ENCODE peak calls at places on chromosomes 7 and 10, in five cellular contexts. H is GM13977, O is AG04450, V is fibroblast of pulmonary artery, M is NB4. I is an unnamed sample.

GRCh38 chr10:91201213-91201996 is 19.1 kb upstream of the PCGF5 start:
- DNase-seq in V (no peak), H (no peak), M (peak; percentile 12), O (no peak), I (no peak)

GRCh38 chr10:86756511-86757109 is at the start of gene BMPR1A:
- DNase-seq in M (no peak), V (peak; percentile 91), O (peak; percentile 43), H (peak; percentile 47), I (peak; percentile 81)

GRCh38 chr10:102801496-102801895 is 35.7 kb downstream of the CYP17A1 start:
- DNase-seq in V (peak; percentile 69), H (no peak), O (no peak), M (no peak), I (no peak)

GRCh38 chr7:24728503-24729364 is 28.5 kb downstream of the GSDME start:
- DNase-seq in O (no peak), H (no peak), M (no peak), V (peak; percentile 59), I (no peak)

GRCh38 chr10:119516381-119517234 is 25.9 kb downstream of the RGS10 start:
- DNase-seq in O (no peak), H (peak; percentile 82), V (no peak), M (peak; percentile 95), I (peak; percentile 58)

GRCh38 chr10:26879744-26880143 is 19.0 kb upstream of the ABI1 start:
- DNase-seq in O (no peak), H (no peak), M (no peak), V (no peak), I (peak; percentile 80)

GRCh38 chr10:1094112-1095057 is 38.2 kb downstream of the WDR37 start:
- DNase-seq in H (peak; percentile 73), V (no peak), O (no peak), M (no peak), I (no peak)

GRCh38 chr7:513521-514166 is 6.0 kb downstream of the PDGFA start:
- DNase-seq in V (peak; percentile 40), M (no peak), O (no peak), H (no peak), I (peak; percentile 24)

GRCh38 chr7:21945374-21946227 is at the start of gene CDCA7L:
- DNase-seq in H (peak; percentile 89), O (no peak), V (peak; percentile 69), M (peak; percentile 92), I (peak; percentile 83)

GRCh38 chr7:153224890-153225289 is 465.3 kb downstream of the ACTR3B start:
- DNase-seq in H (no peak), O (no peak), M (no peak), V (no peak), I (no peak)

GRCh38 chr10:129104266-129105045 is 362.6 kb upstream of the MGMT start:
- DNase-seq in V (no peak), M (no peak), O (no peak), H (no peak), I (no peak)

GRCh38 chr10:125692932-125693847 is 10.2 kb upstream of the TEX36 start:
- DNase-seq in H (no peak), M (no peak), V (no peak), O (no peak), I (no peak)

GRCh38 chr10:43424431-43424830 is 12.5 kb upstream of the ZNF487 start:
- DNase-seq in H (no peak), V (no peak), O (no peak), M (peak; percentile 52), I (no peak)

GRCh38 chr10:43421519-43421918 is 12.5 kb upstream of the HNRNPF start:
- DNase-seq in H (no peak), M (no peak), V (no peak), O (no peak), I (no peak)

DNA sequence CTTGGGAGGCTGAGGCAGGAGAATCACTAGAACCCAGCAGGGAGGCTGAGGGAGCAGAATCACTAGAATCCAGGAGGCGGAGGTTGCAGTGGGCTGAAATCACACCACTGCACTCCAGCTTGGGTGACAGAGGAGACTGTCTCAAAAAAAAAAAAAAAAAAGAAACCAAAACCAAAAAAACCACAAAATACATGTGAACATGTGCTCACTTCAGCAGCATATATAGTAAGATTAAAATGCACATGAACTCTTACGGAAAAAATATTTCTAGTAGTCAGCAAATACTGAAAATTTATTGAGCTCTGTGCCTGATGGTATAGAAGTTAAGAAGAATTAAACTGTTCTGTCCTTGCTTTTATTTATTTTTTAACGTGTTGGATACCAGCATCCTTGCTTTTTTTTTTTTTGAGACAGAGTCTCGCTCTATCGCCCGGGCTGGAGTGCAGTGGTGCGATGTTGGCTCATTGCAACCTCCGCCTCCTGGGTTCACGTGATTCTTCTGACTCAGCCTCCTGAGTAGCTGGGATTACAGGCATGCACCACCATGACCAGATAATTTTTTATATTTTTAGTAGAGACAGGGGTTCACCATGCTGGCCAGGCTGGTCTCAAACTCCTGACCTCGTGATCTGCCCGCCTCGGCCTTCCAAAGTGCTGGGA is 9.6 kb upstream of the ZNF487 start:
- DNase-seq in O (no peak), M (no peak), V (no peak), H (no peak), I (no peak)
- TF ChIP-seq CTCF in O (no peak), M (no peak), V (no peak), H (no peak), I (no peak)

DNA sequence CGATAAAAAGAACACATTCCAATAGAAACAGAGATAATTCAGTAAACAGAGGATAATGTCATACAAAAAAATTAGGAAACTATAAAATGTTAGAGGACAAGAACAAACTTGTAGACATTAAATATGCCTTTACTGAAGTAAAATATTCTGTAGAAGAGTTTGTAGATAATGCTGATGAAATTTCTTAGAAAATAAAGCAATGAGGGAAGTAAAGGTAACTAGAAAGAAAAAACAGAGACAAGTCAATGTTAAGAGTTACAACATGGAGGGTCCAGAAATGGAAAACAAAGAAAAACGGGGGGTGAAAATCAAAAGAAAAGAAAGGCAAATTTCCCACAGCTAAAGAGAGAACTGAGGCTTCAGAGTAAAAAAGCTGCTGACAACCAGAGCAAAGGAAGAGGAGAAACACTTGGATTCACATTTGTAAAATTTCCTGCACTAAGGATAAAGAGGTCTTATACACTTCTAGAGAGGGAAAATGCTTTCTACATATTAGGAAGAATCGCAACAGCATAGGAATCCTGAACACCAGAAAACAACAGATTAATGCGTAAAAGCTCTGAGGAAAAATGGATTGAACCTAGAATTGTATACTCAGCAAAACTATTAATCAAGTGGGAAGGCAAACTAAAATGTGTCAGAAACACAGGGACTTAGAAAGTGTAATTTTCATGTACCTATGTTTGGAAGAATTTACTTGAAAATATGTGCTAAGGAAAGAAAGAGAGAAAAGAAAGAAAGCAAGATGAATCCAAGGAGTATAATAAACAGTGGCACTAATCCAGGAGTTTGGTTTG is 55.0 kb upstream of the AGR3 start:
- DNase-seq in V (no peak), H (no peak), O (no peak), M (no peak), I (no peak)
- TF ChIP-seq CTCF in V (no peak), H (no peak), O (no peak), M (no peak), I (no peak)

GRCh38 chr7:47474937-47475879 is 106.7 kb downstream of the TNS3 start:
- DNase-seq in M (peak; percentile 97), V (peak; percentile 95), O (peak; percentile 81), H (peak; percentile 82), I (peak; percentile 94)
- TF ChIP-seq CTCF in M (peak; percentile 6), V (no peak), O (peak; percentile 9), H (no peak), I (peak; percentile 12)

DNA sequence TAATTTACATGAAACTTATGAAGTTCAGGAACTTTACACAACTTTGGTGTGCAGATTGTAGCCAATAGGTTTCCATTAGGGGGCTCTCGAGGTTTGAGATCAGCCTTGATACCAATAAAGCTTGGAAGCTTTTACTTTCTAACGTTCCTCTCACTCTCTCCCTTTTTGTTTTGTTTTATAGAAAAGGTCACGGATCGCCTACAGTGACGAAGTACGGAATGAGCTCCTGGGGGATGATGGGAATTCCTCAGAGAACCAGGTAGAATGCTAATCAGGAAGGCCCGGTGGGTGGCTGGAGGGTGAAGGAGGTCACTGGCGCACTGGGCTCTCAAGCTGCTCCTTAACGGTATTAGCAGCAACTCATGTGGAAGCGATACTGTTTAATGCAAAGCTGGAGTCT is 79.9 kb downstream of the VTI1A start:
- DNase-seq in O (no peak), M (no peak), H (no peak), V (no peak), I (no peak)
- TF ChIP-seq CTCF in O (peak; percentile 26), M (no peak), H (no peak), V (no peak), I (no peak)

GRCh38 chr7:84454174-84454959 is 259.8 kb upstream of the SEMA3A start:
- DNase-seq in M (no peak), H (no peak), V (peak; percentile 24), O (no peak), I (no peak)
- TF ChIP-seq CTCF in M (no peak), H (no peak), V (peak; percentile 17), O (peak; percentile 15), I (no peak)

GRCh38 chr10:25063157-25063556 is 46.7 kb downstream of the THNSL1 start:
- DNase-seq in H (no peak), O (no peak), M (no peak), V (no peak), I (no peak)
- TF ChIP-seq CTCF in H (no peak), O (no peak), M (no peak), V (no peak), I (no peak)

GRCh38 chr7:41711283-41712064 is 8.6 kb upstream of the INHBA start:
- DNase-seq in V (peak; percentile 45), O (no peak), H (no peak), M (peak; percentile 61), I (no peak)
- TF ChIP-seq CTCF in V (peak; percentile 51), O (peak; percentile 44), H (peak; percentile 48), M (peak; percentile 89), I (peak; percentile 21)

GRCh38 chr10:115026041-115026779 is 67.0 kb upstream of the ATRNL1 start:
- DNase-seq in O (no peak), M (no peak), V (no peak), H (no peak), I (no peak)
- TF ChIP-seq CTCF in O (no peak), M (no peak), V (no peak), H (no peak), I (no peak)

GRCh38 chr7:114919587-114919986 is 2.3 kb upstream of the MDFIC start:
- DNase-seq in O (no peak), H (no peak), V (no peak), M (no peak), I (no peak)

GRCh38 chr7:114922151-114922651 is 307 bp downstream of the MDFIC start:
- DNase-seq in M (peak; percentile 35), V (peak; percentile 66), O (no peak), H (peak; percentile 74), I (peak; percentile 59)

GRCh38 chr7:114923403-114923713 is 1.5 kb downstream of the MDFIC start:
- DNase-seq in V (no peak), O (no peak), H (no peak), M (no peak), I (no peak)

GRCh38 chr7:114922652-114923402 is 933 bp downstream of the MDFIC start:
- DNase-seq in H (peak; percentile 68), V (peak; percentile 84), O (no peak), M (peak; percentile 43), I (peak; percentile 85)

DNA sequence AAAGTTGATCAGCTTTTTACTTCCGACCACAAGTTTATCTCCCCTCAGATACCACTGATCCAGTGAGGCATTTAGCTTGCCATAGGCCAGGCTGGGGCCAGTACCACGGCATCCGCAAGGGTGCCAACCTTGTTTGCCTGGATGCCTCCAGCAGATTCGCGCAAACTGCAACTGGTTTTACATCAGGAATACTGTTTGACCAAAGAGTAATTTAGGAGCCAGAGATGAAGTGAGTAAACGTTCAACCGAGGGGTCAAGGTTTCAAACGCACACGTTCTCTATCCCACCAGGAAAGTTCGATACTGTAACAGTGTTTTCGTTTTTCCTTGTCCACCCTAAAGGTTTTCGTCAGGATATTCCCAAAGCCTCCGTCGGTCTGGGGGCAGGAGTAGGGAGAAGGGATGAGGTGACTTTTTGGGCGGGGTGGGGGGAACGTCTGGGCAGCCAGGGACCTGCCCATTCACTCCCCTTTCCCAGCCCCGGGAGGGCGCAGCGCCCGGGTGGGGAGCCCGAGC is at the start of gene MDFIC:
- DNase-seq in M (no peak), H (no peak), V (no peak), O (no peak), I (no peak)
- TF ChIP-seq CTCF in M (no peak), H (no peak), V (no peak), O (no peak), I (no peak)

I was measured in left lung.